ENCODE peak calls at places on chromosome 16, in five cellular contexts. One of them, this sample, is unnamed.

GRCh38 chr16:35142147-35142808 is 1682.9 kb downstream of the TP53TG3F start:
- DNase-seq in neural progenitor cell: no peak
- DNase-seq in PC-3: no peak
- DNase-seq in GM23248: no peak
- DNase-seq in GM23338: no peak
- DNase-seq in this sample: no peak

GRCh38 chr16:81560979-81561657 is 116.5 kb downstream of the CMIP start:
- DNase-seq in neural progenitor cell: no peak
- DNase-seq in PC-3: peak
- DNase-seq in GM23248: peak
- DNase-seq in GM23338: no peak
- DNase-seq in this sample: no peak

GRCh38 chr16:70257391-70257790 is 5.7 kb upstream of the EXOSC6 start:
- DNase-seq in neural progenitor cell: no peak
- DNase-seq in PC-3: no peak
- DNase-seq in GM23248: no peak
- DNase-seq in GM23338: no peak
- DNase-seq in this sample: no peak

GRCh38 chr16:8885674-8886592 is 3.8 kb downstream of the LITAFD start:
- DNase-seq in neural progenitor cell: peak
- DNase-seq in PC-3: peak
- DNase-seq in GM23248: peak
- DNase-seq in GM23338: peak
- DNase-seq in this sample: peak

GRCh38 chr16:31298958-31299357 is 39.2 kb downstream of the ITGAM start:
- DNase-seq in neural progenitor cell: no peak
- DNase-seq in PC-3: peak
- DNase-seq in GM23248: no peak
- DNase-seq in GM23338: no peak
- DNase-seq in this sample: no peak

GRCh38 chr16:11303405-11304138 is 22.4 kb upstream of the PRM1 start:
- DNase-seq in neural progenitor cell: no peak
- DNase-seq in PC-3: peak
- DNase-seq in GM23248: no peak
- DNase-seq in GM23338: no peak
- DNase-seq in this sample: peak

GRCh38 chr16:82295306-82296201 is 125.5 kb upstream of the MPHOSPH6 start:
- DNase-seq in neural progenitor cell: no peak
- DNase-seq in PC-3: no peak
- DNase-seq in GM23248: no peak
- DNase-seq in GM23338: no peak
- DNase-seq in this sample: no peak

GRCh38 chr16:65002265-65002664 is 119.6 kb downstream of the CDH11 start:
- DNase-seq in neural progenitor cell: no peak
- DNase-seq in PC-3: no peak
- DNase-seq in GM23248: peak
- DNase-seq in GM23338: no peak
- DNase-seq in this sample: peak

GRCh38 chr16:80259289-80259805 is 281.4 kb upstream of the DYNLRB2 start:
- DNase-seq in neural progenitor cell: peak
- DNase-seq in PC-3: no peak
- DNase-seq in GM23248: no peak
- DNase-seq in GM23338: no peak
- DNase-seq in this sample: no peak

GRCh38 chr16:28189237-28189636 is 22.5 kb downstream of the XPO6 start:
- DNase-seq in neural progenitor cell: no peak
- DNase-seq in PC-3: peak
- DNase-seq in GM23248: peak
- DNase-seq in GM23338: no peak
- DNase-seq in this sample: no peak

GRCh38 chr16:31215287-31216115 is 1.4 kb downstream of the PYDC1 start:
- DNase-seq in neural progenitor cell: peak
- DNase-seq in PC-3: peak
- DNase-seq in GM23248: peak
- DNase-seq in GM23338: peak
- DNase-seq in this sample: peak

GRCh38 chr16:23071202-23072083 is 77.8 kb downstream of the USP31 start:
- DNase-seq in neural progenitor cell: no peak
- DNase-seq in PC-3: no peak
- DNase-seq in GM23248: peak
- DNase-seq in GM23338: no peak
- DNase-seq in this sample: no peak

GRCh38 chr16:24993722-24994686 is 21.2 kb downstream of the ARHGAP17 start:
- DNase-seq in neural progenitor cell: no peak
- DNase-seq in PC-3: peak
- DNase-seq in GM23248: peak
- DNase-seq in GM23338: no peak
- DNase-seq in this sample: peak

GRCh38 chr16:19179890-19180490 is 11.9 kb downstream of the SYT17 start:
- DNase-seq in neural progenitor cell: peak
- DNase-seq in PC-3: peak
- DNase-seq in GM23248: peak
- DNase-seq in GM23338: peak
- DNase-seq in this sample: peak

GRCh38 chr16:1980770-1981087 is 540 bp downstream of the NOXO1 start:
- DNase-seq in neural progenitor cell: no peak
- DNase-seq in PC-3: no peak
- DNase-seq in GM23248: no peak
- DNase-seq in GM23338: no peak
- DNase-seq in this sample: no peak

GRCh38 chr16:80659865-80660264 is 119.1 kb downstream of the DYNLRB2 start:
- DNase-seq in neural progenitor cell: no peak
- DNase-seq in PC-3: no peak
- DNase-seq in GM23248: no peak
- DNase-seq in GM23338: no peak
- DNase-seq in this sample: no peak

GRCh38 chr16:67713647-67714273 is 5.4 kb downstream of the GFOD2 start:
- DNase-seq in neural progenitor cell: no peak
- DNase-seq in PC-3: no peak
- DNase-seq in GM23248: no peak
- DNase-seq in GM23338: peak
- DNase-seq in this sample: no peak

GRCh38 chr16:65069090-65069489 is 52.8 kb downstream of the CDH11 start:
- DNase-seq in neural progenitor cell: no peak
- DNase-seq in PC-3: peak
- DNase-seq in GM23248: peak
- DNase-seq in GM23338: no peak
- DNase-seq in this sample: no peak

GRCh38 chr16:30184430-30185140 is 1.2 kb downstream of the CORO1A start:
- DNase-seq in neural progenitor cell: no peak
- DNase-seq in PC-3: no peak
- DNase-seq in GM23248: no peak
- DNase-seq in GM23338: peak
- DNase-seq in this sample: no peak

GRCh38 chr16:66660422-66661209 is 35.9 kb downstream of the CMTM4 start:
- DNase-seq in neural progenitor cell: peak
- DNase-seq in PC-3: peak
- DNase-seq in GM23248: peak
- DNase-seq in GM23338: peak
- DNase-seq in this sample: peak

GRCh38 chr16:64094170-64094960 is 1027.5 kb downstream of the CDH11 start:
- DNase-seq in neural progenitor cell: peak
- DNase-seq in PC-3: no peak
- DNase-seq in GM23248: peak
- DNase-seq in GM23338: no peak
- DNase-seq in this sample: no peak

GRCh38 chr16:49578435-49579024 is 204.9 kb downstream of the C16orf78 start:
- DNase-seq in neural progenitor cell: no peak
- DNase-seq in PC-3: no peak
- DNase-seq in GM23248: no peak
- DNase-seq in GM23338: no peak
- DNase-seq in this sample: no peak

GRCh38 chr16:77993586-77993985 is 28.8 kb upstream of the CLEC3A start:
- DNase-seq in neural progenitor cell: no peak
- DNase-seq in PC-3: no peak
- DNase-seq in GM23248: peak
- DNase-seq in GM23338: peak
- DNase-seq in this sample: peak
- H3K4me2 ChIP-seq in neural progenitor cell: no peak
- H3K4me2 ChIP-seq in PC-3: no peak
- H3K4me2 ChIP-seq in GM23248: peak
- H3K4me2 ChIP-seq in GM23338: peak
- H3K4me2 ChIP-seq in this sample: peak

GRCh38 chr16:695355-696089 is 5.3 kb upstream of the WDR24 start:
- DNase-seq in neural progenitor cell: peak
- DNase-seq in PC-3: peak
- DNase-seq in GM23248: peak
- DNase-seq in GM23338: peak
- DNase-seq in this sample: no peak

GRCh38 chr16:694187-694862 is 4.1 kb upstream of the WDR24 start:
- DNase-seq in neural progenitor cell: peak
- DNase-seq in PC-3: no peak
- DNase-seq in GM23248: no peak
- DNase-seq in GM23338: peak
- DNase-seq in this sample: no peak

GRCh38 chr16:693364-693763 is 3.2 kb upstream of the WDR24 start:
- DNase-seq in neural progenitor cell: no peak
- DNase-seq in PC-3: no peak
- DNase-seq in GM23248: no peak
- DNase-seq in GM23338: no peak
- DNase-seq in this sample: no peak

GRCh38 chr16:693766-694165 is 3.6 kb upstream of the WDR24 start:
- DNase-seq in neural progenitor cell: no peak
- DNase-seq in PC-3: no peak
- DNase-seq in GM23248: no peak
- DNase-seq in GM23338: no peak
- DNase-seq in this sample: no peak

GRCh38 chr16:694863-695354 is 4.7 kb upstream of the WDR24 start:
- DNase-seq in neural progenitor cell: no peak
- DNase-seq in PC-3: no peak
- DNase-seq in GM23248: no peak
- DNase-seq in GM23338: no peak
- DNase-seq in this sample: no peak
- TF ChIP-seq EZH2 in neural progenitor cell: peak
- TF ChIP-seq EZH2 in PC-3: no peak
- TF ChIP-seq EZH2 in GM23248: no peak
- TF ChIP-seq EZH2 in GM23338: no peak
- TF ChIP-seq EZH2 in this sample: peak

GRCh38 chr16:53282975-53283946 is 151.0 kb upstream of the RBL2 start:
- DNase-seq in neural progenitor cell: peak
- DNase-seq in PC-3: peak
- DNase-seq in GM23248: peak
- DNase-seq in GM23338: peak
- DNase-seq in this sample: peak
- TF ChIP-seq EZH2phosphoT487 in neural progenitor cell: no peak
- TF ChIP-seq EZH2phosphoT487 in PC-3: no peak
- TF ChIP-seq EZH2phosphoT487 in GM23248: no peak
- TF ChIP-seq EZH2phosphoT487 in GM23338: no peak
- TF ChIP-seq EZH2phosphoT487 in this sample: no peak

GRCh38 chr16:72787519-72788268 is 260.2 kb downstream of the ZFHX3 start:
- DNase-seq in neural progenitor cell: peak
- DNase-seq in PC-3: peak
- DNase-seq in GM23248: peak
- DNase-seq in GM23338: peak
- DNase-seq in this sample: peak

GRCh38 chr16:72783716-72784320 is 264.1 kb downstream of the ZFHX3 start:
- DNase-seq in neural progenitor cell: no peak
- DNase-seq in PC-3: peak
- DNase-seq in GM23248: peak
- DNase-seq in GM23338: no peak
- DNase-seq in this sample: peak

GRCh38 chr16:72787130-72787518 is 260.8 kb downstream of the ZFHX3 start:
- DNase-seq in neural progenitor cell: peak
- DNase-seq in PC-3: no peak
- DNase-seq in GM23248: no peak
- DNase-seq in GM23338: no peak
- DNase-seq in this sample: no peak

GRCh38 chr16:72786606-72787005 is 261.3 kb downstream of the ZFHX3 start:
- DNase-seq in neural progenitor cell: peak
- DNase-seq in PC-3: no peak
- DNase-seq in GM23248: no peak
- DNase-seq in GM23338: peak
- DNase-seq in this sample: no peak

DNA sequence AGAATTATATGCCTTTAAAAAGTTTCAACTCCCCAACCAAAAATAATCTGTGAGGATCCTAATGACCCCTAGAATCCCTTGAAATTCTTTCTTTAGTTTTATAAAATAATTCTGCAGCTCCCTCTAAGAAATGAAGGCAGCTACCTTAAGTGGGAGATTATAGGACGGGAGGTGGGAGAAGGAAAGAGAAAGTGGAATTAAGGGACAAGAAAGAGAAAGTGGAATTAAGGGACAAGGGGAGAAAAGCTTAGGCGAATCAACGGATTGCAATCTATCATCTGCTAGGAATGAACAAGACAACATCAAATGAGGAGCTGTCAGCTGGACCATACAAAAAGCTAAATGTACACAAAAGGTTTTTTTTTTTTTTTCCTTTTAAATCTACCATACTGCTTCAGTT is 262.0 kb downstream of the ZFHX3 start:
- DNase-seq in neural progenitor cell: no peak
- DNase-seq in PC-3: no peak
- DNase-seq in GM23248: no peak
- DNase-seq in GM23338: no peak
- DNase-seq in this sample: no peak
- H3K4me2 ChIP-seq in neural progenitor cell: peak
- H3K4me2 ChIP-seq in PC-3: no peak
- H3K4me2 ChIP-seq in GM23248: no peak
- H3K4me2 ChIP-seq in GM23338: no peak
- H3K4me2 ChIP-seq in this sample: peak

GRCh38 chr16:86806838-86807351 is 228.5 kb downstream of the FOXL1 start:
- DNase-seq in neural progenitor cell: peak
- DNase-seq in PC-3: no peak
- DNase-seq in GM23248: no peak
- DNase-seq in GM23338: peak
- DNase-seq in this sample: no peak
- TF ChIP-seq EZH2 in neural progenitor cell: no peak
- TF ChIP-seq EZH2 in PC-3: no peak
- TF ChIP-seq EZH2 in GM23248: peak
- TF ChIP-seq EZH2 in GM23338: no peak
- TF ChIP-seq EZH2 in this sample: no peak

GRCh38 chr16:53876811-53877210 is 172.9 kb downstream of the FTO start:
- DNase-seq in neural progenitor cell: no peak
- DNase-seq in PC-3: no peak
- DNase-seq in GM23248: no peak
- DNase-seq in GM23338: no peak
- DNase-seq in this sample: no peak
- TF ChIP-seq EZH2phosphoT487 in neural progenitor cell: no peak
- TF ChIP-seq EZH2phosphoT487 in PC-3: no peak
- TF ChIP-seq EZH2phosphoT487 in GM23248: no peak
- TF ChIP-seq EZH2phosphoT487 in GM23338: no peak
- TF ChIP-seq EZH2phosphoT487 in this sample: no peak

GRCh38 chr16:57372372-57373116 is at the start of gene CX3CL1:
- DNase-seq in neural progenitor cell: peak
- DNase-seq in PC-3: no peak
- DNase-seq in GM23248: peak
- DNase-seq in GM23338: peak
- DNase-seq in this sample: peak
- H3K4me2 ChIP-seq in neural progenitor cell: peak
- H3K4me2 ChIP-seq in PC-3: no peak
- H3K4me2 ChIP-seq in GM23248: peak
- H3K4me2 ChIP-seq in GM23338: peak
- H3K4me2 ChIP-seq in this sample: peak

This sample was measured in hepatocyte.